ENCODE peak calls at places on chromosomes 6 and 20, in six cellular contexts. M is stomach, H is IMR-90, R is prostate gland, G is A549, D is endothelial cell of umbilical vein. K is an unnamed sample.

GRCh38 chr6:138025528-138025941 is 81.7 kb downstream of the PERP start:
- DNase-seq in M (no peak), H (no peak), R (no peak), G (no peak), D (no peak), K (no peak)

GRCh38 chr6:112215901-112216300 is 38.5 kb downstream of the LAMA4 start:
- DNase-seq in M (no peak), H (peak; percentile 41), R (no peak), G (no peak), D (no peak), K (no peak)

GRCh38 chr6:121354764-121355163 is 20.5 kb upstream of the TBC1D32 start:
- DNase-seq in M (no peak), H (no peak), R (no peak), G (no peak), D (no peak), K (no peak)

GRCh38 chr20:23059831-23060230 is 10.4 kb upstream of the THBD start:
- DNase-seq in M (no peak), H (no peak), R (peak; percentile 36), G (no peak), D (peak; percentile 53), K (no peak)

GRCh38 chr20:7352165-7352564 is 584.7 kb downstream of the BMP2 start:
- DNase-seq in M (no peak), H (no peak), R (no peak), G (no peak), D (no peak), K (no peak)

GRCh38 chr6:1758076-1758679 is 148.5 kb downstream of the FOXC1 start:
- DNase-seq in M (no peak), H (peak; percentile 36), R (no peak), G (no peak), D (no peak), K (no peak)

GRCh38 chr6:65546894-65547293 is 160.1 kb downstream of the EYS start:
- DNase-seq in M (no peak), H (no peak), R (no peak), G (no peak), D (no peak), K (no peak)

GRCh38 chr6:147022041-147022440 is 182.2 kb upstream of the STXBP5 start:
- DNase-seq in M (no peak), H (peak; percentile 48), R (no peak), G (no peak), D (no peak), K (no peak)

GRCh38 chr6:82408952-82409421 is 45.4 kb downstream of the TPBG start:
- DNase-seq in M (no peak), H (peak; percentile 88), R (no peak), G (peak; percentile 35), D (no peak), K (no peak)

GRCh38 chr6:140744648-140745320 is 1370.3 kb upstream of the CITED2 start:
- DNase-seq in M (peak; percentile 29), H (peak; percentile 69), R (no peak), G (no peak), D (no peak), K (no peak)

GRCh38 chr6:12353731-12354130 is 63.6 kb downstream of the EDN1 start:
- DNase-seq in M (no peak), H (no peak), R (peak; percentile 39), G (no peak), D (peak; percentile 54), K (no peak)

GRCh38 chr6:134480593-134480992 is 162.7 kb upstream of the SGK1 start:
- DNase-seq in M (peak; percentile 83), H (peak; percentile 51), R (peak; percentile 56), G (no peak), D (peak; percentile 79), K (no peak)

GRCh38 chr20:10467985-10468845 is 33.1 kb downstream of the SLX4IP start:
- DNase-seq in M (no peak), H (peak; percentile 32), R (no peak), G (no peak), D (peak; percentile 89), K (no peak)

GRCh38 chr6:39927159-39927558 is 7.1 kb downstream of the MOCS1 start:
- DNase-seq in M (no peak), H (peak; percentile 41), R (no peak), G (no peak), D (no peak), K (no peak)

GRCh38 chr20:24317224-24317623 is 152.2 kb upstream of the SYNDIG1 start:
- DNase-seq in M (no peak), H (no peak), R (no peak), G (no peak), D (no peak), K (no peak)

GRCh38 chr6:127343753-127344659 is 597 bp upstream of the ECHDC1 start:
- DNase-seq in M (no peak), H (peak; percentile 79), R (no peak), G (no peak), D (peak; percentile 68), K (no peak)

GRCh38 chr6:127342296-127342945 is 988 bp downstream of the ECHDC1 start:
- DNase-seq in M (no peak), H (peak; percentile 54), R (peak; percentile 34), G (no peak), D (peak; percentile 54), K (no peak)

GRCh38 chr6:127345521-127345920 is 2.1 kb upstream of the ECHDC1 start:
- DNase-seq in M (no peak), H (no peak), R (no peak), G (no peak), D (no peak), K (no peak)

GRCh38 chr6:127341471-127342202 is 1.8 kb downstream of the ECHDC1 start:
- DNase-seq in M (no peak), H (no peak), R (no peak), G (no peak), D (no peak), K (no peak)

DNA sequence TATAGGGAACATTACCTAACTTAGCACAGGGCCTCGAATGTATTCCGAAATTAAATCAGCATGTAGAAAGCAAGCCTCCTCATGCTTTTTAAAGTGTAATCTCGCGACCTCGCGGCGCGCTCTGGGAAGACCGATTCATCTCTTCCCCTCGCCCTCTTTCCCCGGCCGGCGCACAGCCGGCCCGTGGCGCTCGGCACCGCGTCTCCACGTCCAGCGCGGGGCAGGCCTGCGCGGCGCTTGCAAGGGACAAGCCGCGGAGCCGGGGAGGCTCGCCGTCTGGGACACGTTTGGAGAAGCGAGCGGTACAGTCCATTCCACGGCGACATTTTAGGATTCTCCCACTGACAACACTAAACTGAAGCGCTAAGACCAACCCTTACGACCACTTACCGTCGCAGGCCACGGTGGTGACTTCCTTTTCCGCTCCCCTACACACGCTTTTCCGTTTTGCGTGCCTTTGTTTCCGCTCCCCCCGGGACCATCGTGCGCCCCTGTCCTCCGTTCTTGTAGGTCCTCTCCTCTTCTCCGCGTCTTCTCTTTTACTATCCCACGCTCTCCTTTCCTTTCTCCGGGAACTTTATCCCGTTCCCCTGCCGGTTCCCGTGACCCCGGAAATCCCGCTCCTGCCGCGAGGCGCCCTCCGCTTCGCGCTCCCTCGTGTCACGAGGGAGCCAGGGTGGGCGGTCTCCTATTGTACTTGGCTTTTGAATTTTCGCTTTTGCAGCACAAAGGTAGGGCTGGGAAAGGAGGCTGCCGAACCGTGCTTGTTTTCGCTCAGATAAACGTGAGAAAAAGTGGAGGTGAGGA is at the start of gene ECHDC1:
- DNase-seq in M (peak; percentile 55), H (peak; percentile 66), R (peak; percentile 33), G (peak; percentile 64), D (peak; percentile 79), K (peak; percentile 41)
- TF ChIP-seq POLR2A in M (no peak), H (peak; percentile 55), R (peak; percentile 13), G (peak; percentile 68), D (peak; percentile 74), K (no peak)

GRCh38 chr20:59678951-59679350 is 74.6 kb downstream of the PHACTR3 start:
- DNase-seq in M (no peak), H (no peak), R (no peak), G (no peak), D (no peak), K (no peak)

GRCh38 chr20:59676877-59677140 is 72.5 kb downstream of the PHACTR3 start:
- DNase-seq in M (no peak), H (no peak), R (no peak), G (no peak), D (no peak), K (no peak)

GRCh38 chr20:59680148-59680650 is 75.9 kb downstream of the PHACTR3 start:
- DNase-seq in M (no peak), H (no peak), R (no peak), G (no peak), D (no peak), K (no peak)

GRCh38 chr20:59677586-59677985 is 73.2 kb downstream of the PHACTR3 start:
- DNase-seq in M (no peak), H (no peak), R (no peak), G (no peak), D (no peak), K (no peak)

DNA sequence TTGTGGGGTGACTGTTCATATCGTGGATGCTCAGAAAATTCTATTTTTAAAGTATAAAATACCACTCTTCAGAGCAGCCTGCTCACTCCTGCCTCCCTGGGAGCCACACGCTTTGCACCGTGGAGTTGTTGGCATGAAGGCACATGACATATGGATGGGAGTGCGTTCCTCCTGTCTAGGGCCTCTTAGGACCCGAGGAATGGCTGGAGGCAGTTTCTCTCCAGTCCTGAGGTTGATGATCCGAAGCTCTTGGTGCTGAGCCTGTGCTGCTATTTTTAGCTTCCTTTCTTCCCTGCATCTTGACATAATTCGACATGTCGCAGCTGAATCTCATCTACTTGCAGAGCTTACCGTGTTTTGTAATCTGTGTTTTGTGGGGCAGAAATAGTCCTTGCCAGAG is 73.9 kb downstream of the PHACTR3 start:
- DNase-seq in M (no peak), H (no peak), R (no peak), G (no peak), D (no peak), K (no peak)
- H3K9me3 ChIP-seq in M (no peaks in the 10 kb centered on the region), H (peaks cover 25% of the 10 kb centered on the region), R (no peaks in the 10 kb centered on the region), G (no peaks in the 10 kb centered on the region), D (peaks cover 2% of the 10 kb centered on the region), K (no peaks in the 10 kb centered on the region)

GRCh38 chr6:13711384-13711725 is 280 bp downstream of the RANBP9 start:
- DNase-seq in M (no peak), H (no peak), R (no peak), G (no peak), D (no peak), K (no peak)
- TF ChIP-seq CTCF in M (no peak), H (peak; percentile 25), R (no peak), G (no peak), D (no peak), K (peak; percentile 48)

DNA sequence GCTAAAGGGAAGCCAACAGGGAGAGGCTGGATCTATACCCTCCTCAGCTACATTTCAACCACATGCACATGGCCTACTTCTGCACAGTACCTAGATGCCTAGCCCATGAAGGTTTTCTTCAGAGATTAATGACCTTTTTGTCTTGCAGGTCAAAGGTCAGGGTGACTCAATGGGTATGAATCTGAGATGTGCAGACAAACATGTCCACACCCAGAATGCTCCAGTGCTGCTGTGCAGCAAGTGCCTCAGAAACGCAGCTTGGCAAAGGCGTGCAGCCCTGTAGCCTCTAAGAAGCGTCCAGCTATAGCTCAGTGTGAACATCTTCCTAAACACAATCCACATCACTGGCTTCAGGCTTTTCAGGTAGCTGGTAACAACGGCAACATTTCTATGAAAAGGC is 24.4 kb downstream of the MAP1LC3A start:
- DNase-seq in M (no peak), H (peak; percentile 24), R (no peak), G (no peak), D (no peak), K (no peak)
- TF ChIP-seq POLR2A in M (no peak), H (no peak), R (no peak), G (no peak), D (no peak), K (no peak)

GRCh38 chr6:108350528-108350927 is 55.7 kb downstream of the AFG1L start:
- DNase-seq in M (no peak), H (no peak), R (no peak), G (no peak), D (no peak), K (no peak)
- H3K9me3 ChIP-seq in M (no peaks in the 10 kb centered on the region), H (no peaks in the 10 kb centered on the region), R (no peaks in the 10 kb centered on the region), G (no peaks in the 10 kb centered on the region), D (no peaks in the 10 kb centered on the region), K (no peaks in the 10 kb centered on the region)